ENCODE peak calls at places on chromosomes 3 and 15, in four cellular contexts. P is astrocyte, Z is prostate gland, C is A673. Y is an unnamed sample.

GRCh38 chr3:65713016-65713415 is 325.7 kb downstream of the MAGI1 start:
- DNase-seq in Z (no peak), P (peak; percentile 80), C (peak; percentile 50), Y (peak; percentile 21)

GRCh38 chr3:183895296-183895695 is 10.6 kb upstream of the PARL start:
- DNase-seq in C (peak; percentile 65), P (peak; percentile 7), Z (peak; percentile 17), Y (peak; percentile 20)

GRCh38 chr15:55685292-55685691 is 57.7 kb downstream of the PRTG start:
- DNase-seq in P (no peak), C (no peak), Z (no peak), Y (no peak)

GRCh38 chr3:51799879-51800757 is 21.1 kb upstream of the IQCF6 start:
- DNase-seq in C (peak; percentile 67), P (peak; percentile 68), Z (peak; percentile 11), Y (peak; percentile 48)

GRCh38 chr3:17175187-17175839 is 290.6 kb downstream of the PLCL2 start:
- DNase-seq in Z (no peak), C (no peak), P (peak; percentile 87), Y (peak; percentile 52)

GRCh38 chr3:36166477-36166876 is 213.8 kb upstream of the STAC start:
- DNase-seq in C (peak; percentile 23), Z (no peak), P (peak; percentile 85), Y (no peak)

GRCh38 chr3:190560284-190560895 is 46.5 kb downstream of the IL1RAP start:
- DNase-seq in C (no peak), Z (no peak), P (no peak), Y (no peak)

GRCh38 chr15:79283252-79284048 is 928 bp downstream of the ANKRD34C start:
- DNase-seq in P (peak; percentile 24), C (peak; percentile 56), Z (no peak), Y (no peak)

GRCh38 chr15:60590935-60591490 is 112.1 kb upstream of the ICE2 start:
- DNase-seq in C (peak; percentile 52), Z (peak; percentile 39), P (peak; percentile 10), Y (no peak)

GRCh38 chr3:174202146-174202545 is 657.0 kb upstream of the NAALADL2 start:
- DNase-seq in C (no peak), P (no peak), Z (no peak), Y (no peak)

GRCh38 chr15:44532689-44533088 is 4.3 kb upstream of the EIF3J start:
- DNase-seq in Z (no peak), C (peak; percentile 18), P (no peak), Y (no peak)

GRCh38 chr3:134708671-134709070 is 57.8 kb upstream of the KY start:
- DNase-seq in C (no peak), P (peak; percentile 27), Z (no peak), Y (no peak)

GRCh38 chr15:66638377-66638776 is 63.7 kb upstream of the SMAD6 start:
- DNase-seq in P (no peak), C (no peak), Z (no peak), Y (no peak)

GRCh38 chr15:73335471-73335870 is 33.3 kb downstream of the HCN4 start:
- DNase-seq in P (no peak), Z (no peak), C (no peak), Y (no peak)

GRCh38 chr3:11323827-11324226 is 51.6 kb downstream of the ATG7 start:
- DNase-seq in Z (no peak), P (peak; percentile 29), C (peak; percentile 78), Y (no peak)

GRCh38 chr3:195895078-195895899 is 13.1 kb downstream of the TNK2 start:
- DNase-seq in C (peak; percentile 44), P (no peak), Z (no peak), Y (no peak)

GRCh38 chr3:138199847-138200246 is 12.7 kb downstream of the ARMC8 start:
- DNase-seq in Z (no peak), C (no peak), P (no peak), Y (no peak)

GRCh38 chr15:59313703-59314332 is 58.9 kb downstream of the MYO1E start:
- DNase-seq in C (no peak), P (peak; percentile 78), Z (peak; percentile 94), Y (no peak)

GRCh38 chr15:71532994-71533393 is 277.4 kb upstream of the NR2E3 start:
- DNase-seq in C (peak; percentile 50), P (no peak), Z (no peak), Y (no peak)

GRCh38 chr3:181700168-181701087 is 11.3 kb upstream of the SOX2 start:
- DNase-seq in Z (peak; percentile 61), P (no peak), C (peak; percentile 85), Y (peak; percentile 26)

GRCh38 chr3:122235147-122235546 is 51.7 kb downstream of the CASR start:
- DNase-seq in P (no peak), Z (no peak), C (no peak), Y (no peak)

GRCh38 chr15:70199601-70200000 is 101.9 kb upstream of the TLE3 start:
- DNase-seq in P (no peak), Z (no peak), C (peak; percentile 60), Y (no peak)

GRCh38 chr15:95249524-95249923 is 1018.2 kb downstream of the MCTP2 start:
- DNase-seq in Z (no peak), P (no peak), C (peak; percentile 24), Y (no peak)

GRCh38 chr15:93031103-93031464 is 57.9 kb downstream of the RGMA start:
- DNase-seq in C (no peak), Z (no peak), P (no peak), Y (no peak)

GRCh38 chr15:73601449-73602425 is 31.5 kb downstream of the NPTN start:
- DNase-seq in C (peak; percentile 60), Z (peak; percentile 58), P (peak; percentile 42), Y (no peak)

GRCh38 chr3:121975702-121976302 is 46.2 kb downstream of the ILDR1 start:
- DNase-seq in P (no peak), C (no peak), Z (no peak), Y (no peak)

GRCh38 chr15:76057332-76058000 is 2.3 kb upstream of the TMEM266 start:
- DNase-seq in Z (peak; percentile 28), C (peak; percentile 63), P (no peak), Y (no peak)

GRCh38 chr15:42021593-42021992 is 751 bp upstream of the PLA2G4E start:
- DNase-seq in P (no peak), Z (no peak), C (no peak), Y (no peak)

GRCh38 chr15:48367483-48367882 is 36.3 kb downstream of the DUT start:
- DNase-seq in C (no peak), Z (no peak), P (no peak), Y (no peak)

GRCh38 chr15:72889545-72889944 is 106.0 kb upstream of the ADPGK start:
- DNase-seq in C (no peak), P (no peak), Z (no peak), Y (no peak)

GRCh38 chr3:172415323-172415722 is 32.9 kb downstream of the GHSR start:
- DNase-seq in Z (no peak), C (no peak), P (no peak), Y (no peak)

GRCh38 chr15:67409175-67409574 is 111.8 kb upstream of the C15orf61 start:
- DNase-seq in C (peak; percentile 70), Z (no peak), P (no peak), Y (no peak)

GRCh38 chr3:170705136-170705535 is 119.3 kb upstream of the SLC7A14 start:
- DNase-seq in P (no peak), Z (no peak), C (no peak), Y (no peak)

GRCh38 chr3:12317914-12318313 is 29.0 kb downstream of the PPARG start:
- DNase-seq in Z (no peak), P (no peak), C (no peak), Y (no peak)

GRCh38 chr3:29144361-29144760 is 136.5 kb upstream of the RBMS3 start:
- DNase-seq in C (peak; percentile 24), Z (no peak), P (no peak), Y (no peak)

GRCh38 chr3:87958289-87958688 is 100.5 kb downstream of the CGGBP1 start:
- DNase-seq in Z (no peak), C (no peak), P (no peak), Y (no peak)

GRCh38 chr3:11570789-11571495 is 72.8 kb downstream of the VGLL4 start:
- DNase-seq in P (peak; percentile 58), Z (no peak), C (no peak), Y (no peak)

GRCh38 chr15:90203473-90203872 is 2.3 kb downstream of the SEMA4B start:
- DNase-seq in Z (no peak), C (no peak), P (no peak), Y (no peak)

GRCh38 chr3:123326531-123326930 is 122.4 kb downstream of the ADCY5 start:
- DNase-seq in P (no peak), C (no peak), Z (no peak), Y (no peak)
- H3K4me3 ChIP-seq in P (no peak overlapping the region), C (no peak overlapping the region), Z (no peak overlapping the region), Y (no peak overlapping the region)

DNA sequence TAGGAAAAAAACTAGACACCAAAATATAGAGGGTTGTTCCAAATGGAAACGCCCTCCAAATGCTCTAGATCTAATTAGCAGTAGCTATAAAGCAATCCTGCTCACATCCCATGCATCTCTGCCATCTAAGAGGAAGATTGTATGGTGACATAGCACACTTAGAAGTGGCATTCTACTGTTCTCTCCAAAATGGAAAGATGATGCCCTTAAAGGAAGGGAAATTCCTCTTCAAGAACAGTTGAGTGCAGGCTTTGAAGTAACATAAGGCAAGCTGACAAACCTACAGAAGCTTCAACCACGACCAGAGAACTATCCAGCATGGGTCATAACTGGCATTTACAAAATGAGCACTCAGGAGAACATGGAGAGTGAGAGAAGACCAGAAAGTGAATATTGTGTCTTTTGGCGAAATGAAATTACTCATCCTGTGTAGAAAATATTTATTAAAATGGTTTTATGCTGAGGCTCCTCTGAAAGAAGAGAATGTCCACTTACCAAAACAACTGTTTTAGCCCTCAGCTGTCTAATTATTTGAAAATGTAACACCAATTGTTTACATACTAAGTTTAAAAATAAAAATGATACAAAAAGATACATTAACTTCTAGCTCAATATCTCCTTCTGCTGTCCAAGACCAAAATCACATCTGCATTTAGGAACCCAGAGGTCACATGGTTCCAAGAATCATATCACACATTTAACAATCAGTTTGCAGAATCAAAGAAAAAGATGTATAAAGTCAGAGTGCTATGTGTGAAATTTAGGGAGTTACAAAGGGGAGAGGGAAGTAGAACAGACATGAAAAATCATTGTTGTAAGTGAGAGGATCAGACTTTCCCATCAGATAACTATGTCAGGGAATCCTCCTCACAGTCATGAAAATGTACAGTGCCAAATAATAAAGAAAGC is 216.9 kb downstream of the ATP8B4 start:
- DNase-seq in P (peak; percentile 32), C (no peak), Z (no peak), Y (no peak)
- TF ChIP-seq CTCF in P (peak; percentile 37), C (peak; percentile 14), Z (no peak), Y (peak; percentile 62)

GRCh38 chr3:16173696-16174355 is 654 bp upstream of the GALNT15 start:
- DNase-seq in C (no peak), Z (no peak), P (peak; percentile 92), Y (no peak)

GRCh38 chr3:16171825-16172224 is 2.7 kb upstream of the GALNT15 start:
- DNase-seq in Z (peak; percentile 27), C (no peak), P (no peak), Y (no peak)

GRCh38 chr3:16176391-16177030 is 2.0 kb downstream of the GALNT15 start:
- DNase-seq in C (no peak), P (no peak), Z (no peak), Y (no peak)

GRCh38 chr3:16174976-16175901 is 759 bp downstream of the GALNT15 start:
- DNase-seq in P (peak; percentile 33), C (no peak), Z (no peak), Y (no peak)

GRCh38 chr3:16174389-16174788 is at the start of gene GALNT15:
- DNase-seq in Z (peak; percentile 52), P (peak; percentile 98), C (no peak), Y (peak; percentile 89)
- H3K27ac ChIP-seq in Z (no peak within 1 kb of the TSS), P (peak within 1 kb of the TSS; percentile 72), C (no peak within 1 kb of the TSS), Y (peak within 1 kb of the TSS; percentile 89)

GRCh38 chr3:149536429-149536828 is 61.9 kb downstream of the TM4SF4 start:
- DNase-seq in C (no peak), P (peak; percentile 68), Z (no peak), Y (no peak)
- H3K4me3 ChIP-seq in C (no peak overlapping the region), P (no peak overlapping the region), Z (no peak overlapping the region), Y (no peak overlapping the region)

Y was measured in AG04450.